ENCODE peak calls at places on chromosome 9, in five cellular contexts. S, E, G, R and J are unnamed samples.

GRCh38 chr9:20512636-20513035 is 109.7 kb downstream of the MLLT3 start:
- DNase-seq in E (peak), G (no peak), R (no peak), S (peak), J (no peak)

GRCh38 chr9:14027114-14027812 is 286.7 kb downstream of the NFIB start:
- DNase-seq in R (peak), S (no peak), G (peak), E (no peak), J (no peak)

GRCh38 chr9:34592895-34593601 is 3.5 kb upstream of the CNTFR start:
- DNase-seq in E (no peak), R (peak), S (no peak), G (peak), J (no peak)

GRCh38 chr9:73118898-73119554 is 32.6 kb upstream of the ANXA1 start:
- DNase-seq in S (peak), R (no peak), E (peak), G (no peak), J (peak)

GRCh38 chr9:130895038-130895437 is 1.6 kb downstream of the QRFP start:
- DNase-seq in E (no peak), G (no peak), R (no peak), S (no peak), J (no peak)

GRCh38 chr9:15357050-15357653 is 50.1 kb upstream of the TTC39B start:
- DNase-seq in E (no peak), R (no peak), G (peak), S (no peak), J (no peak)

GRCh38 chr9:93644397-93645088 is 68.2 kb downstream of the PHF2 start:
- DNase-seq in E (no peak), S (no peak), R (no peak), G (peak), J (no peak)

GRCh38 chr9:34559616-34560546 is 29.6 kb downstream of the CNTFR start:
- DNase-seq in S (peak), G (no peak), R (peak), E (peak), J (peak)

GRCh38 chr9:96574455-96574854 is 45.2 kb downstream of the CDC14B start:
- DNase-seq in E (no peak), G (no peak), S (no peak), R (no peak), J (no peak)

GRCh38 chr9:694499-695154 is 146.9 kb upstream of the DMRT1 start:
- DNase-seq in S (peak), E (peak), R (peak), G (no peak), J (peak)

GRCh38 chr9:69570091-69570451 is 102.1 kb downstream of the APBA1 start:
- DNase-seq in G (no peak), E (no peak), R (no peak), S (no peak), J (no peak)

GRCh38 chr9:79154806-79155205 is 417.0 kb upstream of the TLE4 start:
- DNase-seq in R (no peak), S (no peak), G (no peak), E (peak), J (no peak)

GRCh38 chr9:87122947-87123685 is 175.8 kb upstream of the GAS1 start:
- DNase-seq in R (no peak), S (peak), E (peak), G (no peak), J (peak)

DNA sequence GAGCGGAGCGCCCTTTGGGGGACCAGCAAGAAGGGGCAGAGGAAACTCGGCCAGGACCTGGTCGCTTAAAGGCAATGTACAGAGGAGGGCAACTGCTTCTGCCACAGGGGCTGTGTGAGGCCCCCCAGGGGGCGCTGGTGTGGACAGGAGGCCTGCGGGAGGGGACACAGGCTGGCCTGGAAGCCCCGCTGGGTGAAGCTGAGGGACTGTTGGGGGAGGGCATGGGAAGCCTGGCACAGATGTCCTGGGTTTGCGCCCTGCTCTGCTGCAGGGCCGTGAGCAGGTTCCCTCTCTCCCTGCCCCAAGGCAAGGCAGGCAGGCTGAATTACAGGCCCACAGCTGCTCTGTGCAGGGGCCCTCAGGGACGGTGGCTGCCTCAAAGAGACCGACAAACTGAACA is 5.4 kb downstream of the MED22 start:
- DNase-seq in S (no peak), R (no peak), E (no peak), G (no peak), J (no peak)
- TF ChIP-seq CTCF in S (peak), R (no peak), E (peak), G (peak), J (peak)

GRCh38 chr9:106921341-106921899 is 58.5 kb downstream of the ZNF462 start:
- DNase-seq in G (no peak), R (peak), E (peak), S (peak), J (peak)

GRCh38 chr9:106918825-106919509 is 56.0 kb downstream of the ZNF462 start:
- DNase-seq in G (no peak), E (no peak), R (no peak), S (no peak), J (no peak)

GRCh38 chr9:106920091-106920490 is 57.1 kb downstream of the ZNF462 start:
- DNase-seq in R (no peak), E (no peak), G (no peak), S (no peak), J (no peak)

GRCh38 chr9:106920701-106921283 is 57.8 kb downstream of the ZNF462 start:
- DNase-seq in S (peak), E (peak), G (no peak), R (peak), J (no peak)

DNA sequence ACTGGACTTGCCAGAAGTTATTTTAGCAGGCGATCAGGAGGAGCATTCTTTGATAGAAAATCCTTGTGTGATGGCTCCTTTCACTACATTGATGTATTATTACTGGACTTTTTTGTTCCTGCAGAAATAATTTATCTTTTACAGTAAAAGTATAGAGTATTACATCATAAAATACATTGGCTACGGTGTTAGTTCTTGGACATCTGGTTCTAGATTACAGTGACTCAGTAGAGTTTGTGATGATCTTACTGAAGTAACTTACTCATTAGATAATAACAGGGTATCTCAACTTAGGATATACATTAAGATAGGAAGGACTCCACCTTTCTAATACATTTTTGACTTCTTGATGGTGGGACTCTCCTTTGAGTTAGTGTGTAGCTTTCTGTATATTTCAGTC is 59.0 kb downstream of the ZNF462 start:
- DNase-seq in R (no peak), E (peak), G (no peak), S (peak), J (no peak)
- H3K27ac ChIP-seq in R (peak), E (peak), G (no peak), S (peak), J (peak)

DNA sequence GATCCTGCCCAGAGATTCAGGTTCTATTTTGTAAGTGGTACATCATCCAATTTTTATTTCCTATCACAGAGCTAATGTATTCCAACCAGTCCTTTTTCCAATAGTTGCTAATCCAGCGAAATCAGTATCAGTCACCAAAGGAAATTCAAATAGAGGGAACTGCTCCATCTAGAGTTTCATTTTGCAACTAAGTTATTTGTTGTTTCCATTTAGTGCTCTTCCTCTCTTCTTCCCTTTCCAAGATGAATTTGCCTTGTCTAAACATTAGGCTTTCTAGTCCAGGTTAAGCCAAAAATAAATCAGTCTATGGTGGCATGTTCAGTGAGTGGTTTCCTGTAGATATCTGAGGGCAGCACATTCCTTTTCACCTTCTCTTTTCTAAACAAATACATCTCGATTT is 79.8 kb upstream of the SPATA31D4 start:
- DNase-seq in S (peak), G (no peak), E (peak), R (no peak), J (no peak)
- TF ChIP-seq CTCF in S (peak), G (peak), E (peak), R (peak), J (peak)

DNA sequence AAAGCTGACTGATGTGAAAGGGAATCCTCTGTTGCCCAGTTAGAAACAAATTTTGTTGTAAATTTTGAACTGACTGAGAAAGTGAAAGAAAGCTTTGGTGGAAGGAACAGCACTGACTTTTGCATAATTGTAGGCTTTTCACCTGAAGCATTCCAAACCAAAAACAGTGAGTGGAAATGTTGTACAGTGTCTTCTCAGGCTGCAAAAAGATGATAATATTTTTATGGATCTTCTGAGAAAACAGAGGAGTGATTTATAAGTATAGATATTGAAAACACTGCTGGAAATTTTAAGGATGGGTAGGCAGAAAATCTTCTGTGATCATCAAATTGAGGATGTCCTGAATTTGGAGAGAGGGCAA is 40.0 kb downstream of the LURAP1L start:
- DNase-seq in E (no peak), G (no peak), R (no peak), S (no peak), J (no peak)
- H3K27ac ChIP-seq in E (peak), G (peak), R (peak), S (peak), J (peak)